ENCODE peak calls at places on chromosome 13, in five cellular contexts. One of them, this sample, is unnamed.

GRCh38 chr13:48562296-48563066 is 29.6 kb upstream of the RCBTB2 start:
- DNase-seq in A549: no peak
- DNase-seq in HCT116: no peak
- DNase-seq in Panc1: no peak
- DNase-seq in GM23338: no peak
- DNase-seq in this sample: peak

GRCh38 chr13:89903115-89903514 is 1444.4 kb upstream of the MIR17HG start:
- DNase-seq in A549: no peak
- DNase-seq in HCT116: no peak
- DNase-seq in Panc1: no peak
- DNase-seq in GM23338: no peak
- DNase-seq in this sample: no peak

GRCh38 chr13:95188128-95188527 is 113.1 kb downstream of the ABCC4 start:
- DNase-seq in A549: no peak
- DNase-seq in HCT116: no peak
- DNase-seq in Panc1: no peak
- DNase-seq in GM23338: no peak
- DNase-seq in this sample: no peak

GRCh38 chr13:91797567-91797966 is 399.1 kb downstream of the GPC5 start:
- DNase-seq in A549: no peak
- DNase-seq in HCT116: no peak
- DNase-seq in Panc1: no peak
- DNase-seq in GM23338: no peak
- DNase-seq in this sample: no peak

GRCh38 chr13:47250141-47250540 is 353.3 kb upstream of the HTR2A start:
- DNase-seq in A549: no peak
- DNase-seq in HCT116: no peak
- DNase-seq in Panc1: no peak
- DNase-seq in GM23338: no peak
- DNase-seq in this sample: no peak

GRCh38 chr13:22077764-22078163 is 406.9 kb downstream of the FGF9 start:
- DNase-seq in A549: no peak
- DNase-seq in HCT116: no peak
- DNase-seq in Panc1: no peak
- DNase-seq in GM23338: no peak
- DNase-seq in this sample: no peak

GRCh38 chr13:42035905-42036521 is 12.4 kb upstream of the DGKH start:
- DNase-seq in A549: no peak
- DNase-seq in HCT116: no peak
- DNase-seq in Panc1: no peak
- DNase-seq in GM23338: no peak
- DNase-seq in this sample: no peak

GRCh38 chr13:85170372-85170771 is 628.8 kb downstream of the SLITRK6 start:
- DNase-seq in A549: no peak
- DNase-seq in HCT116: no peak
- DNase-seq in Panc1: no peak
- DNase-seq in GM23338: no peak
- DNase-seq in this sample: no peak

GRCh38 chr13:42001580-42001979 is 40.7 kb upstream of the VWA8 start:
- DNase-seq in A549: peak
- DNase-seq in HCT116: no peak
- DNase-seq in Panc1: no peak
- DNase-seq in GM23338: peak
- DNase-seq in this sample: no peak

GRCh38 chr13:27505792-27506191 is 55.4 kb upstream of the MTIF3 start:
- DNase-seq in A549: no peak
- DNase-seq in HCT116: no peak
- DNase-seq in Panc1: no peak
- DNase-seq in GM23338: no peak
- DNase-seq in this sample: no peak

GRCh38 chr13:75993823-75994222 is 357.7 kb downstream of the LMO7 start:
- DNase-seq in A549: peak
- DNase-seq in HCT116: no peak
- DNase-seq in Panc1: no peak
- DNase-seq in GM23338: no peak
- DNase-seq in this sample: peak

GRCh38 chr13:90979059-90979458 is 368.4 kb upstream of the MIR17HG start:
- DNase-seq in A549: no peak
- DNase-seq in HCT116: no peak
- DNase-seq in Panc1: no peak
- DNase-seq in GM23338: no peak
- DNase-seq in this sample: no peak

GRCh38 chr13:95858286-95859075 is 181.5 kb downstream of the DNAJC3 start:
- DNase-seq in A549: no peak
- DNase-seq in HCT116: no peak
- DNase-seq in Panc1: no peak
- DNase-seq in GM23338: no peak
- DNase-seq in this sample: no peak

GRCh38 chr13:74206061-74206561 is 71.9 kb upstream of the KLF12 start:
- DNase-seq in A549: no peak
- DNase-seq in HCT116: no peak
- DNase-seq in Panc1: no peak
- DNase-seq in GM23338: peak
- DNase-seq in this sample: no peak

GRCh38 chr13:37495046-37495445 is 103.5 kb downstream of the POSTN start:
- DNase-seq in A549: no peak
- DNase-seq in HCT116: no peak
- DNase-seq in Panc1: no peak
- DNase-seq in GM23338: no peak
- DNase-seq in this sample: no peak

GRCh38 chr13:84810781-84811180 is 928.5 kb upstream of the SLITRK1 start:
- DNase-seq in A549: no peak
- DNase-seq in HCT116: no peak
- DNase-seq in Panc1: no peak
- DNase-seq in GM23338: peak
- DNase-seq in this sample: no peak

GRCh38 chr13:45289936-45290563 is 50.9 kb downstream of the TPT1 start:
- DNase-seq in A549: no peak
- DNase-seq in HCT116: no peak
- DNase-seq in Panc1: no peak
- DNase-seq in GM23338: no peak
- DNase-seq in this sample: no peak

GRCh38 chr13:98080280-98080679 is 62.6 kb upstream of the FARP1 start:
- DNase-seq in A549: no peak
- DNase-seq in HCT116: no peak
- DNase-seq in Panc1: no peak
- DNase-seq in GM23338: no peak
- DNase-seq in this sample: no peak

GRCh38 chr13:111532111-111532510 is 211.7 kb downstream of the TEX29 start:
- DNase-seq in A549: no peak
- DNase-seq in HCT116: no peak
- DNase-seq in Panc1: no peak
- DNase-seq in GM23338: peak
- DNase-seq in this sample: no peak

GRCh38 chr13:39335721-39336120 is 267.3 kb downstream of the LHFPL6 start:
- DNase-seq in A549: no peak
- DNase-seq in HCT116: no peak
- DNase-seq in Panc1: no peak
- DNase-seq in GM23338: no peak
- DNase-seq in this sample: no peak

GRCh38 chr13:36728006-36728405 is 54.2 kb downstream of the SERTM1 start:
- DNase-seq in A549: no peak
- DNase-seq in HCT116: no peak
- DNase-seq in Panc1: no peak
- DNase-seq in GM23338: no peak
- DNase-seq in this sample: no peak

GRCh38 chr13:94073006-94073744 is 406.3 kb downstream of the DCT start:
- DNase-seq in A549: no peak
- DNase-seq in HCT116: no peak
- DNase-seq in Panc1: no peak
- DNase-seq in GM23338: peak
- DNase-seq in this sample: no peak

GRCh38 chr13:45219123-45219891 is 18.5 kb upstream of the KCTD4 start:
- DNase-seq in A549: peak
- DNase-seq in HCT116: no peak
- DNase-seq in Panc1: no peak
- DNase-seq in GM23338: no peak
- DNase-seq in this sample: no peak

GRCh38 chr13:76019421-76020044 is 383.4 kb downstream of the LMO7 start:
- DNase-seq in A549: peak
- DNase-seq in HCT116: peak
- DNase-seq in Panc1: no peak
- DNase-seq in GM23338: peak
- DNase-seq in this sample: no peak

GRCh38 chr13:76825415-76825814 is 60.8 kb downstream of the KCTD12 start:
- DNase-seq in A549: no peak
- DNase-seq in HCT116: no peak
- DNase-seq in Panc1: no peak
- DNase-seq in GM23338: no peak
- DNase-seq in this sample: no peak

GRCh38 chr13:84649853-84650252 is 767.6 kb upstream of the SLITRK1 start:
- DNase-seq in A549: no peak
- DNase-seq in HCT116: no peak
- DNase-seq in Panc1: no peak
- DNase-seq in GM23338: no peak
- DNase-seq in this sample: no peak

GRCh38 chr13:107832521-107833095 is 382.7 kb downstream of the LIG4 start:
- DNase-seq in A549: no peak
- DNase-seq in HCT116: no peak
- DNase-seq in Panc1: no peak
- DNase-seq in GM23338: peak
- DNase-seq in this sample: no peak

GRCh38 chr13:35349673-35350278 is 126.7 kb downstream of the MAB21L1 start:
- DNase-seq in A549: peak
- DNase-seq in HCT116: peak
- DNase-seq in Panc1: no peak
- DNase-seq in GM23338: no peak
- DNase-seq in this sample: no peak

GRCh38 chr13:110953833-110954532 is 39.1 kb upstream of the ANKRD10 start:
- DNase-seq in A549: no peak
- DNase-seq in HCT116: no peak
- DNase-seq in Panc1: no peak
- DNase-seq in GM23338: no peak
- DNase-seq in this sample: no peak

GRCh38 chr13:22915442-22916082 is 265.2 kb upstream of the SGCG start:
- DNase-seq in A549: peak
- DNase-seq in HCT116: peak
- DNase-seq in Panc1: no peak
- DNase-seq in GM23338: peak
- DNase-seq in this sample: no peak

GRCh38 chr13:72141845-72142470 is 275.0 kb upstream of the DACH1 start:
- DNase-seq in A549: no peak
- DNase-seq in HCT116: no peak
- DNase-seq in Panc1: no peak
- DNase-seq in GM23338: no peak
- DNase-seq in this sample: no peak

GRCh38 chr13:99087954-99088491 is 110.2 kb upstream of the DOCK9 start:
- DNase-seq in A549: no peak
- DNase-seq in HCT116: no peak
- DNase-seq in Panc1: no peak
- DNase-seq in GM23338: peak
- DNase-seq in this sample: no peak

GRCh38 chr13:76148926-76149325 is 512.8 kb downstream of the LMO7 start:
- DNase-seq in A549: no peak
- DNase-seq in HCT116: no peak
- DNase-seq in Panc1: no peak
- DNase-seq in GM23338: no peak
- DNase-seq in this sample: no peak

GRCh38 chr13:32117696-32118095 is 86.1 kb downstream of the FRY start:
- DNase-seq in A549: no peak
- DNase-seq in HCT116: no peak
- DNase-seq in Panc1: no peak
- DNase-seq in GM23338: no peak
- DNase-seq in this sample: peak
- TF ChIP-seq REST in A549: no peak
- TF ChIP-seq REST in HCT116: no peak
- TF ChIP-seq REST in Panc1: no peak
- TF ChIP-seq REST in GM23338: no peak
- TF ChIP-seq REST in this sample: peak

DNA sequence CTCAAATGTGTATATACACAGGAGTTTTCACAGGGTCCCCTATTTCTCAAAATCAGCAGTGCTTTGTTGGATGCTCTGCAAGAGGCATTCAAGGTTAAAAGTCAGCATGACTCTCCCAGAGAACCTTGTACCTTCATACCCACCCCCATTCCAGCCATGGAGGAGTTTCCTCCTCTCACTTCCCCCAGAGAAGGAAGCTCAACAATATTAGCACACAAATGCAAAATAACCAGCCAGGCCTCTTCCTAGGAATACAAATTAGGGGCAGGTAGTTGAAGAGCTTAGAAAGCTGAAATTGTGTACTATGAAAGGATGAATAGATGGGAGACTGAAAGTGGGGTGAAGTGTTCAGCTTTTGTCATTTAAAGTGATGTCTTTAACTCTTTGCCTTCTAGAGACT is 43.8 kb downstream of the SPRY2 start:
- DNase-seq in A549: no peak
- DNase-seq in HCT116: no peak
- DNase-seq in Panc1: no peak
- DNase-seq in GM23338: peak
- DNase-seq in this sample: peak
- TF ChIP-seq REST in A549: no peak
- TF ChIP-seq REST in HCT116: no peak
- TF ChIP-seq REST in Panc1: no peak
- TF ChIP-seq REST in GM23338: no peak
- TF ChIP-seq REST in this sample: no peak

GRCh38 chr13:43584711-43585110 is 202.1 kb downstream of the ENOX1 start:
- DNase-seq in A549: no peak
- DNase-seq in HCT116: no peak
- DNase-seq in Panc1: no peak
- DNase-seq in GM23338: no peak
- DNase-seq in this sample: no peak

GRCh38 chr13:43583331-43583730 is 203.4 kb downstream of the ENOX1 start:
- DNase-seq in A549: no peak
- DNase-seq in HCT116: no peak
- DNase-seq in Panc1: no peak
- DNase-seq in GM23338: no peak
- DNase-seq in this sample: no peak

GRCh38 chr13:43579321-43579720 is 207.5 kb downstream of the ENOX1 start:
- DNase-seq in A549: no peak
- DNase-seq in HCT116: no peak
- DNase-seq in Panc1: no peak
- DNase-seq in GM23338: no peak
- DNase-seq in this sample: no peak

GRCh38 chr13:43574601-43575000 is 212.2 kb downstream of the ENOX1 start:
- DNase-seq in A549: no peak
- DNase-seq in HCT116: no peak
- DNase-seq in Panc1: no peak
- DNase-seq in GM23338: no peak
- DNase-seq in this sample: no peak

DNA sequence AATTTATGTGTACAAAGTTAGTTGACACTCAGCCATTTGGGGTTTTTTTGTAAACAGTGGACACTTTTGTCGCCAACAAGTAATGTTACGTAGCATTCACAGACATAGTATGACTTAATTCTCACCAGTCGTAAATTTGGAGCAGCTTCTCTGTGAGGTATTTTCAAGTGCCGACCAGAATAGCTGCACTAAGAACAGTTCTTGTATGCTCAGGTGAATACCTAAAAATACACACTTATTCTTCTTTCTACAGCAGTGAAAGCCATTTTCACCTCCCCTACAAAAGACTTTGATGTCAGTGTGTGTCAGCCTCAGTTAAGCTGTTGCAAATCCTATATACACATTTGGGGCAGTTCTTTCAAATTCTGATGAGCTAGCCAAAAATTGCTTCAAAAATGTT is 206.5 kb downstream of the ENOX1 start:
- DNase-seq in A549: no peak
- DNase-seq in HCT116: no peak
- DNase-seq in Panc1: no peak
- DNase-seq in GM23338: no peak
- DNase-seq in this sample: no peak
- TF ChIP-seq REST in A549: no peak
- TF ChIP-seq REST in HCT116: no peak
- TF ChIP-seq REST in Panc1: no peak
- TF ChIP-seq REST in GM23338: no peak
- TF ChIP-seq REST in this sample: no peak

GRCh38 chr13:113122571-113123225 is at the start of gene F10:
- DNase-seq in A549: peak
- DNase-seq in HCT116: peak
- DNase-seq in Panc1: no peak
- DNase-seq in GM23338: peak
- DNase-seq in this sample: no peak
- TF ChIP-seq REST in A549: no peak
- TF ChIP-seq REST in HCT116: no peak
- TF ChIP-seq REST in Panc1: no peak
- TF ChIP-seq REST in GM23338: no peak
- TF ChIP-seq REST in this sample: no peak